ENCODE peak calls at places on chromosomes 7 and 10, in eight cellular contexts. F is hepatocyte; G is CD4-positive, alpha-beta memory T cell; P is gastrocnemius medialis; Q is GM23248; E is kidney epithelial cell; J is esophagus squamous epithelium; A is AG04449. R is an unnamed sample.

GRCh38 chr7:126842451-126842850 is 410.3 kb downstream of the GRM8 start:
- DNase-seq in F (no peak), G (no peak), P (no peak), Q (no peak), E (no peak), J (no peak), A (no peak), R (no peak)

GRCh38 chr7:43119371-43120069 is 7.1 kb downstream of the HECW1 start:
- DNase-seq in F (no peak), G (no peak), P (no peak), Q (peak), E (no peak), J (no peak), A (peak), R (peak)

GRCh38 chr10:82251222-82251977 is 376.4 kb downstream of the NRG3 start:
- DNase-seq in F (no peak), G (no peak), P (no peak), Q (no peak), E (no peak), J (no peak), A (no peak), R (no peak)

GRCh38 chr7:45921699-45922519 is 837 bp upstream of the IGFBP3 start:
- DNase-seq in F (peak), G (peak), P (peak), Q (peak), E (no peak), J (no peak), A (no peak), R (peak)

GRCh38 chr10:124049484-124049883 is 43.9 kb downstream of the CHST15 start:
- DNase-seq in F (no peak), G (no peak), P (no peak), Q (peak), E (peak), J (no peak), A (no peak), R (peak)

GRCh38 chr7:30845426-30846135 is 66.1 kb upstream of the AQP1 start:
- DNase-seq in F (peak), G (no peak), P (peak), Q (peak), E (no peak), J (no peak), A (no peak), R (no peak)

GRCh38 chr10:69216577-69217118 is 3.5 kb upstream of the HKDC1 start:
- DNase-seq in F (no peak), G (no peak), P (no peak), Q (no peak), E (no peak), J (no peak), A (no peak), R (no peak)

GRCh38 chr10:74021248-74022055 is 23.5 kb downstream of the VCL start:
- DNase-seq in F (peak), G (no peak), P (no peak), Q (peak), E (no peak), J (no peak), A (no peak), R (no peak)

GRCh38 chr7:48428091-48428710 is 256.9 kb downstream of the ABCA13 start:
- DNase-seq in F (no peak), G (no peak), P (no peak), Q (no peak), E (no peak), J (no peak), A (no peak), R (no peak)

GRCh38 chr7:24894670-24895221 is 85.2 kb downstream of the OSBPL3 start:
- DNase-seq in F (no peak), G (no peak), P (no peak), Q (peak), E (no peak), J (no peak), A (no peak), R (no peak)

GRCh38 chr10:33611423-33611822 is 277.0 kb upstream of the NRP1 start:
- DNase-seq in F (no peak), G (no peak), P (no peak), Q (no peak), E (no peak), J (no peak), A (no peak), R (no peak)

GRCh38 chr10:33612116-33612515 is 277.6 kb upstream of the NRP1 start:
- DNase-seq in F (no peak), G (no peak), P (no peak), Q (peak), E (no peak), J (no peak), A (no peak), R (no peak)

GRCh38 chr10:33612551-33612950 is 278.1 kb upstream of the NRP1 start:
- DNase-seq in F (peak), G (no peak), P (no peak), Q (peak), E (peak), J (no peak), A (peak), R (peak)

DNA sequence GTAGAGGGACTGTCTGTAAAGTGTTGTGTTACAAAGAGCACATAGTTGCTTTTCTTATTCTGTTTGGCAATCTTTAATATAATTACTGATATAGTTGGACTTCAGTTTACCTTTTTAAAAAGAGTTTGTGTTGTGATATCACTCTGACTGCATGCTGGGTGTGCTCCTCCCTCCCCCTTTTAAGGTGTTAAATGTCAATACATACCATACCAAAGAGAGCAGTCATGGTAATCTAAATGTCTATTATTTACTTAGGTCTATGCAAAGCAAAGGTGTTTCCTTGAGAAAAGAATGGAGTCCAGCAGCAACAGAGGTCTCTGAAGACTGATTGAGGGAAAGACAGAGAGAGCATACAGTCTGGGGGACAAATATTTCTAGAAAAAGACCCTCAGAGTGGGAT is 275.1 kb upstream of the NRP1 start:
- DNase-seq in F (peak), G (no peak), P (no peak), Q (no peak), E (no peak), J (no peak), A (no peak), R (no peak)
- H3K4me3 ChIP-seq in F (no peak), G (no peak), P (no peak), Q (no peak), E (no peak), J (no peak), A (no peak), R (no peak)

DNA sequence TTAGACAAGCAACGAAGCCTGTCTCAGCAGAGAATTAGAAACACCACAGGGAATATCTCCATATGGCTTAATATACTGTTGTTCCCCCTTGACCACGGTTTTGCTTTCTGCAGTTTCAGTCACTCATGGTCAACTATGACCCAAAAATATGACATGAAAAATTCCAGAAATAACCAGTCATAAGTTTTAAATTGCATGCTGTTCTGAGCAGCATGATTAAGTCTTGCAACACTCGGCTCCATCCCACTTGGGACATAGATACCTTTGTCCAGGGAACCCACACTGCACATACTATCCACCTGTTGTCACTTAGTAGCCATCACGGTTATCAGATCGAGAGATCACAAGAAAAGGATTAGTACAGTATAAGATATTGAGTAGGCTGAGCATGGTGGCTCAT is 60.7 kb upstream of the FOXK1 start:
- DNase-seq in F (no peak), G (no peak), P (no peak), Q (peak), E (no peak), J (no peak), A (no peak), R (no peak)
- H3K4me3 ChIP-seq in F (no peak), G (no peak), P (no peak), Q (no peak), E (no peak), J (no peak), A (no peak), R (no peak)

DNA sequence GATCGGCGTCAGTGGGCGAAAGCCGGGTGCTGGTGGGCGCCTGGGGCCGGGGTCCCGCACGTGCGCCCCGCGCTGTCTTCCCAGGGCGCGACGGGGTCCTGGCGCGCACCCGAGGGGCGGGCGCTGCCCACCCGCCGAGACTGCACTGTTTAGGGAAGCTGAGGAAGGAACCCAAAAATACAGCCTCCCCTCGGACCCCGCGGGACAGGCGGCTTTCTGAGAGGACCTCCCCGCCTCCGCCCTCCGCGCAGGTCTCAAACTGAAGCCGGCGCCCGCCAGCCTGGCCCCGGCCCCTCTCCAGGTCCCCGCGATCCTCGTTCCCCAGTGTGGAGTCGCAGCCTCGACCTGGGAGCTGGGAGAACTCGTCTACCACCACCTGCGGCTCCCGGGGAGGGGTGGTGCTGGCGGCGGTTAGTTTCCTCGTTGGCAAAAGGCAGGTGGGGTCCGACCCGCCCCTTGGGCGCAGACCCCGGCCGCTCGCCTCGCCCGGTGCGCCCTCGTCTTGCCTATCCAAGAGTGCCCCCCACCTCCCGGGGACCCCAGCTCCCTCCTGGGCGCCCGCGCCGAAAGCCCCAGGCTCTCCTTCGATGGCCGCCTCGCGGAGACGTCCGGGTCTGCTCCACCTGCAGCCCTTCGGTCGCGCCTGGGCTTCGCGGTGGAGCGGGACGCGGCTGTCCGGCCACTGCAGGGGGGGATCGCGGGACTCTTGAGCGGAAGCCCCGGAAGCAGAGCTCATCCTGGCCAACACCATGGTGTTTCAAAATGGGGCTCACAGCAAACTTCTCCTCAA is 1.1 kb downstream of the EGFR start:
- DNase-seq in F (peak), G (no peak), P (peak), Q (peak), E (no peak), J (no peak), A (no peak), R (no peak)
- H3K4me3 ChIP-seq in F (peak), G (no peak), P (peak), Q (peak), E (peak), J (peak), A (peak), R (peak)

DNA sequence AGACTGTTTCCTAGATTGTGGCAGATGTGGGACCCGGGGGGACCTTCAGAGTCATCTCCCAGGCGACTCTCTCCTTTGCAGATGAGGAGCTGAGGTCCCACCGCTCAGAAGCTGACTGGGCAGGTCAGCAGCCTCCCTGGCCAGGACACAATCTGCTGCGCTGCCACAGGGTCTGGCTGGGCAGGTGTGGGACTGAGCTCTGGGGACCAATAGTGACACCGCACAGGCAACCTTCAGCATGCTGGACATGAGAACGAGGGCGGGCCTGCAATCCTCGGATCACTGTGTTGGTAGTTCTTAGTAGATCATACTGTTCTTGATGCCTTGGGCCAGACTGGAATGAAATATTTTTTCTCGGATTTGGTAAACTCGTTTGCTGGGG is 20.5 kb upstream of the CRYGN start:
- DNase-seq in F (peak), G (no peak), P (peak), Q (peak), E (no peak), J (no peak), A (no peak), R (no peak)
- H3K4me3 ChIP-seq in F (no peak), G (no peak), P (peak), Q (peak), E (no peak), J (no peak), A (peak), R (peak)